ENCODE peak calls at places on chromosomes 2 and 18, in six cellular contexts. One of them, this sample, is unnamed.

GRCh38 chr18:10715791-10716190 is 190.0 kb downstream of the NAPG start:
- DNase-seq in H1: no peak
- DNase-seq in neuronal stem cell: no peak
- DNase-seq in IMR-90: peak
- DNase-seq in H9: no peak
- DNase-seq in trophoblast cell: no peak
- DNase-seq in this sample: no peak

GRCh38 chr2:179460530-179460929 is 195.9 kb upstream of the SESTD1 start:
- DNase-seq in H1: no peak
- DNase-seq in neuronal stem cell: no peak
- DNase-seq in IMR-90: peak
- DNase-seq in H9: no peak
- DNase-seq in trophoblast cell: peak
- DNase-seq in this sample: peak

GRCh38 chr2:8644605-8645175 is 37.2 kb upstream of the ID2 start:
- DNase-seq in H1: no peak
- DNase-seq in neuronal stem cell: no peak
- DNase-seq in IMR-90: no peak
- DNase-seq in H9: peak
- DNase-seq in trophoblast cell: no peak
- DNase-seq in this sample: no peak

GRCh38 chr2:156649596-156649995 is 213.4 kb downstream of the GPD2 start:
- DNase-seq in H1: no peak
- DNase-seq in neuronal stem cell: no peak
- DNase-seq in IMR-90: no peak
- DNase-seq in H9: no peak
- DNase-seq in trophoblast cell: no peak
- DNase-seq in this sample: no peak

GRCh38 chr2:42815725-42816124 is 23.3 kb upstream of the HAAO start:
- DNase-seq in H1: no peak
- DNase-seq in neuronal stem cell: no peak
- DNase-seq in IMR-90: no peak
- DNase-seq in H9: no peak
- DNase-seq in trophoblast cell: no peak
- DNase-seq in this sample: no peak

GRCh38 chr2:11998626-11999378 is 252.4 kb downstream of the LPIN1 start:
- DNase-seq in H1: no peak
- DNase-seq in neuronal stem cell: no peak
- DNase-seq in IMR-90: peak
- DNase-seq in H9: no peak
- DNase-seq in trophoblast cell: no peak
- DNase-seq in this sample: peak

GRCh38 chr2:215950009-215950408 is 63.3 kb downstream of the MREG start:
- DNase-seq in H1: no peak
- DNase-seq in neuronal stem cell: no peak
- DNase-seq in IMR-90: peak
- DNase-seq in H9: no peak
- DNase-seq in trophoblast cell: no peak
- DNase-seq in this sample: peak

GRCh38 chr2:96506016-96506906 is 1.1 kb upstream of the NEURL3 start:
- DNase-seq in H1: no peak
- DNase-seq in neuronal stem cell: no peak
- DNase-seq in IMR-90: no peak
- DNase-seq in H9: no peak
- DNase-seq in trophoblast cell: peak
- DNase-seq in this sample: no peak

GRCh38 chr2:112795720-112796119 is 11.4 kb upstream of the IL1A start:
- DNase-seq in H1: no peak
- DNase-seq in neuronal stem cell: no peak
- DNase-seq in IMR-90: no peak
- DNase-seq in H9: no peak
- DNase-seq in trophoblast cell: peak
- DNase-seq in this sample: no peak

GRCh38 chr2:146615778-146616177 is 1229.1 kb upstream of the ACVR2A start:
- DNase-seq in H1: no peak
- DNase-seq in neuronal stem cell: no peak
- DNase-seq in IMR-90: no peak
- DNase-seq in H9: no peak
- DNase-seq in trophoblast cell: no peak
- DNase-seq in this sample: no peak

GRCh38 chr2:36993841-36994620 is 27.7 kb upstream of the STRN start:
- DNase-seq in H1: no peak
- DNase-seq in neuronal stem cell: no peak
- DNase-seq in IMR-90: no peak
- DNase-seq in H9: no peak
- DNase-seq in trophoblast cell: no peak
- DNase-seq in this sample: no peak

GRCh38 chr2:232013701-232014353 is 52.3 kb downstream of the DIS3L2 start:
- DNase-seq in H1: no peak
- DNase-seq in neuronal stem cell: no peak
- DNase-seq in IMR-90: peak
- DNase-seq in H9: no peak
- DNase-seq in trophoblast cell: peak
- DNase-seq in this sample: peak

GRCh38 chr2:54871457-54872103 is 148.1 kb downstream of the EML6 start:
- DNase-seq in H1: no peak
- DNase-seq in neuronal stem cell: no peak
- DNase-seq in IMR-90: peak
- DNase-seq in H9: no peak
- DNase-seq in trophoblast cell: no peak
- DNase-seq in this sample: no peak

GRCh38 chr2:84894758-84895520 is 10.5 kb upstream of the TMSB10 start:
- DNase-seq in H1: no peak
- DNase-seq in neuronal stem cell: no peak
- DNase-seq in IMR-90: peak
- DNase-seq in H9: no peak
- DNase-seq in trophoblast cell: peak
- DNase-seq in this sample: peak

GRCh38 chr2:128791120-128791982 is 472.7 kb upstream of the HS6ST1 start:
- DNase-seq in H1: no peak
- DNase-seq in neuronal stem cell: no peak
- DNase-seq in IMR-90: no peak
- DNase-seq in H9: peak
- DNase-seq in trophoblast cell: no peak
- DNase-seq in this sample: no peak

GRCh38 chr18:27404855-27405254 is 219.7 kb upstream of the CHST9 start:
- DNase-seq in H1: no peak
- DNase-seq in neuronal stem cell: no peak
- DNase-seq in IMR-90: no peak
- DNase-seq in H9: no peak
- DNase-seq in trophoblast cell: peak
- DNase-seq in this sample: no peak

GRCh38 chr2:84827978-84828575 is 52.8 kb downstream of the TRABD2A start:
- DNase-seq in H1: no peak
- DNase-seq in neuronal stem cell: no peak
- DNase-seq in IMR-90: no peak
- DNase-seq in H9: no peak
- DNase-seq in trophoblast cell: no peak
- DNase-seq in this sample: no peak

GRCh38 chr2:28137221-28137620 is 246.7 kb downstream of the BABAM2 start:
- DNase-seq in H1: no peak
- DNase-seq in neuronal stem cell: no peak
- DNase-seq in IMR-90: peak
- DNase-seq in H9: no peak
- DNase-seq in trophoblast cell: no peak
- DNase-seq in this sample: peak

GRCh38 chr18:59512025-59512710 is 153.1 kb upstream of the LMAN1 start:
- DNase-seq in H1: no peak
- DNase-seq in neuronal stem cell: no peak
- DNase-seq in IMR-90: no peak
- DNase-seq in H9: no peak
- DNase-seq in trophoblast cell: no peak
- DNase-seq in this sample: no peak

GRCh38 chr2:31384351-31384750 is 30.2 kb downstream of the XDH start:
- DNase-seq in H1: no peak
- DNase-seq in neuronal stem cell: no peak
- DNase-seq in IMR-90: peak
- DNase-seq in H9: no peak
- DNase-seq in trophoblast cell: no peak
- DNase-seq in this sample: peak

GRCh38 chr2:121999273-121999672 is 243.8 kb downstream of the TSN start:
- DNase-seq in H1: no peak
- DNase-seq in neuronal stem cell: no peak
- DNase-seq in IMR-90: peak
- DNase-seq in H9: no peak
- DNase-seq in trophoblast cell: no peak
- DNase-seq in this sample: peak

GRCh38 chr2:190053426-190053825 is 9.1 kb downstream of the MSTN start:
- DNase-seq in H1: no peak
- DNase-seq in neuronal stem cell: no peak
- DNase-seq in IMR-90: no peak
- DNase-seq in H9: no peak
- DNase-seq in trophoblast cell: no peak
- DNase-seq in this sample: no peak

GRCh38 chr2:222959358-222959757 is 92.6 kb upstream of the KCNE4 start:
- DNase-seq in H1: peak
- DNase-seq in neuronal stem cell: no peak
- DNase-seq in IMR-90: peak
- DNase-seq in H9: peak
- DNase-seq in trophoblast cell: peak
- DNase-seq in this sample: peak

GRCh38 chr2:190075623-190076022 is 13.1 kb upstream of the MSTN start:
- DNase-seq in H1: no peak
- DNase-seq in neuronal stem cell: no peak
- DNase-seq in IMR-90: no peak
- DNase-seq in H9: no peak
- DNase-seq in trophoblast cell: no peak
- DNase-seq in this sample: no peak

GRCh38 chr2:68715353-68716041 is 19.1 kb upstream of the ARHGAP25 start:
- DNase-seq in H1: peak
- DNase-seq in neuronal stem cell: peak
- DNase-seq in IMR-90: peak
- DNase-seq in H9: peak
- DNase-seq in trophoblast cell: peak
- DNase-seq in this sample: peak

GRCh38 chr2:160606336-160606735 is 112.7 kb upstream of the RBMS1 start:
- DNase-seq in H1: no peak
- DNase-seq in neuronal stem cell: no peak
- DNase-seq in IMR-90: peak
- DNase-seq in H9: no peak
- DNase-seq in trophoblast cell: no peak
- DNase-seq in this sample: no peak

GRCh38 chr2:237864940-237865622 is 5.7 kb downstream of the RAMP1 start:
- DNase-seq in H1: no peak
- DNase-seq in neuronal stem cell: no peak
- DNase-seq in IMR-90: peak
- DNase-seq in H9: no peak
- DNase-seq in trophoblast cell: no peak
- DNase-seq in this sample: no peak

GRCh38 chr2:60549250-60550150 is 4.0 kb downstream of the BCL11A start:
- DNase-seq in H1: no peak
- DNase-seq in neuronal stem cell: no peak
- DNase-seq in IMR-90: no peak
- DNase-seq in H9: no peak
- DNase-seq in trophoblast cell: no peak
- DNase-seq in this sample: peak

GRCh38 chr2:237414056-237414661 is at the start of gene COL6A3:
- DNase-seq in H1: no peak
- DNase-seq in neuronal stem cell: no peak
- DNase-seq in IMR-90: peak
- DNase-seq in H9: no peak
- DNase-seq in trophoblast cell: no peak
- DNase-seq in this sample: peak

GRCh38 chr2:55112229-55113016 is 62.2 kb upstream of the RTN4 start:
- DNase-seq in H1: no peak
- DNase-seq in neuronal stem cell: no peak
- DNase-seq in IMR-90: peak
- DNase-seq in H9: no peak
- DNase-seq in trophoblast cell: no peak
- DNase-seq in this sample: peak

GRCh38 chr18:9290171-9290570 is 44.4 kb upstream of the TWSG1 start:
- DNase-seq in H1: no peak
- DNase-seq in neuronal stem cell: no peak
- DNase-seq in IMR-90: peak
- DNase-seq in H9: no peak
- DNase-seq in trophoblast cell: no peak
- DNase-seq in this sample: peak

GRCh38 chr2:165868211-165868610 is 74.2 kb upstream of the GALNT3 start:
- DNase-seq in H1: no peak
- DNase-seq in neuronal stem cell: no peak
- DNase-seq in IMR-90: peak
- DNase-seq in H9: no peak
- DNase-seq in trophoblast cell: no peak
- DNase-seq in this sample: no peak

GRCh38 chr2:199602271-199602895 is 144.6 kb upstream of the SATB2 start:
- DNase-seq in H1: no peak
- DNase-seq in neuronal stem cell: no peak
- DNase-seq in IMR-90: no peak
- DNase-seq in H9: peak
- DNase-seq in trophoblast cell: no peak
- DNase-seq in this sample: no peak

GRCh38 chr2:95376311-95377215 is 25.9 kb upstream of the FAHD2A start:
- DNase-seq in H1: no peak
- DNase-seq in neuronal stem cell: no peak
- DNase-seq in IMR-90: no peak
- DNase-seq in H9: peak
- DNase-seq in trophoblast cell: no peak
- DNase-seq in this sample: no peak
- H4K91ac ChIP-seq in H1: no peak
- H4K91ac ChIP-seq in neuronal stem cell: no peak
- H4K91ac ChIP-seq in IMR-90: no peak
- H4K91ac ChIP-seq in H9: no peak
- H4K91ac ChIP-seq in trophoblast cell: no peak
- H4K91ac ChIP-seq in this sample: no peak

DNA sequence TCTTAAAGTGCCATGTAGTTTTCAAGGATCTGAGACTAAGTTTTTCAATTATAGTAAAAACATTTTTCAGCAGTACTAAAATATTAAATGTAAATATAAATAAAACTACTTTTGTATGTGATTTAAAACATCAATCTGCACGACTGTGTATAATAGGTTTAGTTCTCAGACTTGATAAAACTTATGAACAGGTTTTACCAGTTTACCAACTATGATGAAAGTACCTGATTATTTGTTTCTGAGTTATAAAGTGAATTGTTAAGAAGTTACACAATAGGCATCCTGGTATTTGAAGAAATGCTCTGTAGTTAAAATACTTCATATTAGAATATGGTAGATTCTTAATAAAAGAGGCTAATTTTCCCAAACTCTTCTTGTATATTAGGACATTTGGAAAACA is 14.8 kb downstream of the RELCH start:
- DNase-seq in H1: no peak
- DNase-seq in neuronal stem cell: no peak
- DNase-seq in IMR-90: no peak
- DNase-seq in H9: no peak
- DNase-seq in trophoblast cell: peak
- DNase-seq in this sample: no peak
- H4K91ac ChIP-seq in H1: no peak
- H4K91ac ChIP-seq in neuronal stem cell: no peak
- H4K91ac ChIP-seq in IMR-90: no peak
- H4K91ac ChIP-seq in H9: no peak
- H4K91ac ChIP-seq in trophoblast cell: no peak
- H4K91ac ChIP-seq in this sample: no peak

GRCh38 chr2:107112561-107112960 is 226.6 kb upstream of the ST6GAL2 start:
- DNase-seq in H1: no peak
- DNase-seq in neuronal stem cell: no peak
- DNase-seq in IMR-90: no peak
- DNase-seq in H9: no peak
- DNase-seq in trophoblast cell: no peak
- DNase-seq in this sample: no peak
- H4K91ac ChIP-seq in H1: no peak
- H4K91ac ChIP-seq in neuronal stem cell: no peak
- H4K91ac ChIP-seq in IMR-90: no peak
- H4K91ac ChIP-seq in H9: no peak
- H4K91ac ChIP-seq in trophoblast cell: no peak
- H4K91ac ChIP-seq in this sample: no peak

GRCh38 chr2:20521193-20521592 is 74.3 kb downstream of the RHOB start:
- DNase-seq in H1: no peak
- DNase-seq in neuronal stem cell: no peak
- DNase-seq in IMR-90: no peak
- DNase-seq in H9: no peak
- DNase-seq in trophoblast cell: no peak
- DNase-seq in this sample: no peak
- H4K91ac ChIP-seq in H1: no peak
- H4K91ac ChIP-seq in neuronal stem cell: no peak
- H4K91ac ChIP-seq in IMR-90: no peak
- H4K91ac ChIP-seq in H9: no peak
- H4K91ac ChIP-seq in trophoblast cell: no peak
- H4K91ac ChIP-seq in this sample: no peak

This sample was measured in mesenchymal stem cell.